ENCODE peak calls at places on chromosomes 7 and 10, in five cellular contexts. D is upper lobe of right lung, O is H1, G is kidney epithelial cell, N is heart left ventricle. C is an unnamed sample.

GRCh38 chr10:96856317-96856716 is 24.2 kb downstream of the LCOR start:
- DNase-seq in G (no peak), O (no peak), D (no peak), N (no peak), C (no peak)

GRCh38 chr10:3808689-3809199 is 23.7 kb upstream of the KLF6 start:
- DNase-seq in N (no peak), G (no peak), D (no peak), O (no peak), C (no peak)

GRCh38 chr10:65518379-65518778 is 1407.5 kb upstream of the LRRTM3 start:
- DNase-seq in D (no peak), N (no peak), O (no peak), G (peak; percentile 82), C (no peak)

GRCh38 chr7:132495931-132496330 is 80.3 kb downstream of the PLXNA4 start:
- DNase-seq in O (no peak), N (no peak), G (no peak), D (no peak), C (no peak)

GRCh38 chr7:156943091-156944041 is 6.1 kb upstream of the NOM1 start:
- DNase-seq in O (no peak), D (no peak), G (no peak), N (no peak), C (no peak)

GRCh38 chr7:50565559-50565916 is 333 bp upstream of the DDC start:
- DNase-seq in O (no peak), G (no peak), D (no peak), N (no peak), C (no peak)

GRCh38 chr10:13791483-13791882 is 204.7 kb downstream of the PRPF18 start:
- DNase-seq in D (no peak), G (no peak), O (no peak), N (no peak), C (no peak)

GRCh38 chr10:131279516-131279915 is 32.0 kb downstream of the TCERG1L start:
- DNase-seq in N (no peak), D (no peak), G (no peak), O (no peak), C (no peak)

GRCh38 chr10:103584216-103585010 is 90.9 kb downstream of the NEURL1 start:
- DNase-seq in D (no peak), N (peak; percentile 29), O (no peak), G (no peak), C (no peak)

GRCh38 chr10:24465899-24466615 is 257.1 kb downstream of the KIAA1217 start:
- DNase-seq in O (no peak), D (no peak), N (no peak), G (peak; percentile 93), C (peak; percentile 71)

GRCh38 chr10:24465124-24465874 is 256.4 kb downstream of the KIAA1217 start:
- DNase-seq in G (no peak), D (no peak), N (no peak), O (no peak), C (peak; percentile 96)

GRCh38 chr10:24467605-24468004 is 256.1 kb downstream of the ARHGAP21 start:
- DNase-seq in N (no peak), G (no peak), D (no peak), O (no peak), C (no peak)

GRCh38 chr10:24467094-24467493 is 256.6 kb downstream of the ARHGAP21 start:
- DNase-seq in O (no peak), D (no peak), G (no peak), N (no peak), C (no peak)

GRCh38 chr10:24466616-24466949 is 257.1 kb downstream of the ARHGAP21 start:
- DNase-seq in G (no peak), D (no peak), N (no peak), O (no peak), C (no peak)
- H3K4me3 ChIP-seq in G (peak overlapping the region; percentile 52), D (peak overlapping the region; percentile 38), N (no peak overlapping the region), O (no peak overlapping the region), C (peak overlapping the region; percentile 0)

DNA sequence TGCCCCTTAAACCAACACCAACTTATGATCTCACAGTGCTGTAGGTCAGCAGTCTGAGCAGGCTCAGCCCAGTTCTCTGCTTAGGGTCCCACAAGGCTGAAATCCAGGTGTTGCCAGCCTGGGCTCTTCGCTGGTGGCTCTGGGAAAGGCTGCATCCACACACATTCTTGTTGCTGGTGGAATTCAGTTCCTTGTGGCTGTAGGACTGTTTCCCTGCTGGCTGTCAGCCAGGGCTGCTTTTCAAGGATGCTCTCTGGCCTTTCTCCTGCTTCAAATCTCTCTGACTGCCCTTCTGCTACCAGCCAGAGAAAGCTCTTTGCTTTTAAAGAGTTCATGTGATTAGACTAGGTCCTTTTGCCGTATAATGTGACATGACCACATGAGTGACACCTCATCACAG is 15.3 kb downstream of the POLL start:
- DNase-seq in G (no peak), N (no peak), D (no peak), O (no peak), C (no peak)
- H3K27me3 ChIP-seq in G (peaks cover 46% of the 10 kb centered on the region), N (peaks cover 22% of the 10 kb centered on the region), D (peaks cover 23% of the 10 kb centered on the region), O (peaks cover 53% of the 10 kb centered on the region), C (peaks cover 11% of the 10 kb centered on the region)

GRCh38 chr7:29806131-29806792 is at the start of gene WIPF3:
- DNase-seq in O (peak; percentile 80), D (peak; percentile 68), G (no peak), N (peak; percentile 38), C (no peak)
- TF ChIP-seq CTCF in O (no peak), D (no peak), G (no peak), N (peak; percentile 13), C (no peak)

DNA sequence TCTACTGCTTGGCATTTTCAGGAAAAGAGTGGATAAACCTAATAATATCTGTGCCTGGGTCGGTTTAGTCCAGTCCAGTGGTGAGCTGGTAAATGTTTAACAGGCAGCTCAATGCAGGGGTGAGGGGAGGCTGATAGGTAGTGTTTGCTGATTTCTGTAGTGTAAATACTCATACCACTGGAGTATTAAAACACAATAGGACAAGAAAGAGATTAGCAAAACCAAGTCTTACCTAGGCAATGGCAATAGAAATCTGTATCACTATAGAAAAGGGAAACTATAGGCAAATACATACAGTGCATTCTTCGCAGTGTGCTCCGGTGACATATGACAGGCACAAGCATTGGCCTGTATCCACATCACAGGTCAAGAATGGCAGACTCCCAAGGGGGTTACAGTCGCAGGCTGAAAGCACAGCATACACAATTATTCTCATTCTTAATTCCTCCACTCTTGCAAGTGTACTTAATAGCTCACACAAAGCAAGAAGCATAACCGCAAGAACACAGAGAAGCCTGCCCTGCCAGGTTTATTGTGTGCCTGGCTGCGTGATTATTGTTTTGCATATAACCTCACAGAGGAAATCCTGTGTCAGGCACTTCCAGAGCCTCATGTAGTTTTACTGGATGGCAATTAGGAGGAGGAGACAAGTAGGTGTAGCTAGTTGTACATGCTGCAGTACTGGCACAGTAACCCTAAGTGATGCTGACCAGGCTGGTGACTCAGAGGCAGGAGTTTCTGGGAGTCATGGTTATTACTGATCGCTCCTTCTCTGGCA is 35.0 kb downstream of the LAMB4 start:
- DNase-seq in N (no peak), G (peak; percentile 82), O (no peak), D (no peak), C (peak; percentile 72)
- H3K4me3 ChIP-seq in N (no peak overlapping the region), G (no peak overlapping the region), O (no peak overlapping the region), D (no peak overlapping the region), C (no peak overlapping the region)

DNA sequence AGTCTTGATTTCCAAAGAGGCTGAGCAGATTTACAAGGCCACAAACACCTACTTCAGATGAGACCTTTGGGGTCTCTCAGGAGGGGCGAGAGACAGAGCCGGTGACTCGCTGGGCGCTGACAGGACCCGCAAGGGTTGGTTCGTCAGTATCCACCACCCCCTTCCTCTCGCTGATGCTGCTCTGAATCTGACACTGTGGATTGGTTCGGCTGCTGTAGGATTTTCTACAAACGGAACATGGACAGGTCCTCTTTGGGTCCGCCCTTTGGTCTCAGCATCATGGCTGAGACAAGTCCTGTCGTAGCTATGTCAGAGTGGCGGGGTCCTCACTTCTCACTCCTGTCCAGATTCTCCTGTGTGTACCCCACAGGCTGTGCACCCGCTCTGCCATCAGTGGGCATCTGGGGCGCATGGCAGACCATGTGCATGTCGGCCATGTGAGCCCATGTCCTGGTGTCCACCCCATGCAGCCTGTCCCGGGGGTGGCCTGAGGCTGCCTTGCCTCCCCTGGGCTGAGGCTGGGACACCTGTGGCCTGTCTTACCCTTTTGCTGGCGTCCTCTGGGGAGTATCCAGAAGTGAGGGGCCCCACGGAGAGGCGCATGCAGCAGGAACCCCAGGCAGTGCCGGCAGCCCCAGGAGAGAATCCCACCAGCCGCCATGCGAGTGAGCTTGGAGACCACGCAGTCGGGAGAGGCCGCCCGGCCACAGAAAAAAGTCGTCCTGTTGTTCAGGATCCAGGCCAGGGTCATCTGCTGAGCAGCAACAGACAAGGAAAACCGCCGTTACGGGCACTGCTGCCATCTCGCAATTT is 21.6 kb upstream of the FAM20C start:
- DNase-seq in G (no peak), O (no peak), N (no peak), D (peak; percentile 26), C (no peak)
- H3K27me3 ChIP-seq in G (peaks cover 5% of the 10 kb centered on the region), O (no peaks in the 10 kb centered on the region), N (no peaks in the 10 kb centered on the region), D (no peaks in the 10 kb centered on the region), C (peaks cover 11% of the 10 kb centered on the region)

GRCh38 chr10:132942101-132942739 is at the start of gene CFAP46:
- DNase-seq in N (peak; percentile 71), D (peak; percentile 78), G (no peak), O (peak; percentile 90), C (no peak)
- TF ChIP-seq CTCF in N (no peak), D (no peak), G (no peak), O (no peak), C (peak; percentile 7)

GRCh38 chr7:73768661-73769480 is 1.2 kb downstream of the CLDN3 start:
- DNase-seq in O (no peak), D (no peak), N (no peak), G (no peak), C (no peak)
- H3K4me3 ChIP-seq in O (no peak overlapping the region), D (peak overlapping the region; percentile 45), N (no peak overlapping the region), G (peak overlapping the region; percentile 12), C (no peak overlapping the region)

GRCh38 chr7:117871778-117872538 is 1.3 kb downstream of the CTTNBP2 start:
- DNase-seq in D (no peak), N (peak; percentile 18), O (peak; percentile 68), G (no peak), C (no peak)

GRCh38 chr7:117873056-117873932 is at the start of gene CTTNBP2:
- DNase-seq in N (peak; percentile 56), O (peak; percentile 81), G (no peak), D (peak; percentile 76), C (no peak)

GRCh38 chr7:117872565-117873055 is 631 bp downstream of the CTTNBP2 start:
- DNase-seq in D (no peak), N (peak; percentile 21), G (no peak), O (peak; percentile 65), C (no peak)

GRCh38 chr7:117870405-117870905 is 2.8 kb downstream of the CTTNBP2 start:
- DNase-seq in G (no peak), O (no peak), D (no peak), N (no peak), C (no peak)

DNA sequence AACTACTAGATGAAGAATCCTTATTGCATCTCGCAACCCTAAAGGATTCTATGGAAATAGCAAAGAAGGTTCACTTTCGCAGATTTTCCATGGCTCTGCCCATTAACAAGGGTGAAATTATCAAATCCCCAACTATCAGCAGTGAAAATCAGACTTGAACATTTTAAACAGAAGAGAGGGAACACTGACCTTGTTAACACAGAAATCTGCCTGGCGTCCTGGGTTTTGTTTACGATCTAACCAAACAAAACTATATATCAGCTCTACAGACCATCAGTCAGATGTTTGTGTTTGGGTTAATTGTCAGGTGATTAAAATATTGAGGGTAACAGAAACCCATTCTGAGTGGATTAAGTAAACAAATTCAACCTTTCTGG is 1.9 kb downstream of the CTTNBP2 start:
- DNase-seq in O (no peak), N (no peak), D (no peak), G (no peak), C (no peak)
- H3K27me3 ChIP-seq in O (no peaks in the 10 kb centered on the region), N (peaks cover 7% of the 10 kb centered on the region), D (peaks cover 27% of the 10 kb centered on the region), G (no peaks in the 10 kb centered on the region), C (peaks cover 23% of the 10 kb centered on the region)

C was measured in BJ.